ENCODE peak calls at places on chromosomes 12 and 14, in five cellular contexts. R, J, I, L and M are unnamed samples.

GRCh38 chr12:10016881-10017280 is 6.5 kb downstream of the CLEC12B start:
- DNase-seq in L (peak), R (no peak), I (no peak), J (no peak), M (peak)

GRCh38 chr12:69824956-69825355 is at the start of gene MYRFL:
- DNase-seq in L (no peak), R (no peak), J (no peak), I (no peak), M (no peak)

GRCh38 chr12:6559500-6559899 is 3.7 kb upstream of the IFFO1 start:
- DNase-seq in R (no peak), I (no peak), J (no peak), L (no peak), M (no peak)

GRCh38 chr14:53932966-53933365 is 23.7 kb downstream of the BMP4 start:
- DNase-seq in I (no peak), L (no peak), J (no peak), R (no peak), M (no peak)

GRCh38 chr14:92471919-92472318 is 41.7 kb upstream of the RIN3 start:
- DNase-seq in L (peak), R (no peak), J (no peak), I (no peak), M (no peak)

GRCh38 chr12:13193403-13194100 is 3.0 kb upstream of the EMP1 start:
- DNase-seq in I (no peak), L (no peak), J (no peak), R (no peak), M (peak)

GRCh38 chr12:13371367-13371766 is 174.8 kb downstream of the EMP1 start:
- DNase-seq in R (no peak), J (no peak), L (no peak), I (no peak), M (no peak)

GRCh38 chr12:47377414-47378221 is 297.9 kb upstream of the AMIGO2 start:
- DNase-seq in I (no peak), R (no peak), L (peak), J (peak), M (peak)

GRCh38 chr12:106892075-106892474 is 63.6 kb upstream of the TMEM263 start:
- DNase-seq in I (no peak), J (no peak), L (no peak), R (no peak), M (no peak)

GRCh38 chr14:78142994-78143393 is 27.2 kb upstream of the NRXN3 start:
- DNase-seq in I (no peak), R (no peak), J (no peak), L (no peak), M (no peak)

GRCh38 chr14:96380735-96381134 is 11.2 kb upstream of the AK7 start:
- DNase-seq in I (no peak), J (no peak), L (no peak), R (no peak), M (no peak)

GRCh38 chr12:84696281-84696680 is 216.3 kb downstream of the SLC6A15 start:
- DNase-seq in I (no peak), R (no peak), L (no peak), J (no peak), M (no peak)

GRCh38 chr12:6200266-6201198 is at the start of gene CD9:
- DNase-seq in J (peak), R (peak), I (peak), L (no peak), M (peak)

GRCh38 chr12:1529862-1530591 is 64.4 kb downstream of the FBXL14 start:
- DNase-seq in R (peak), I (peak), L (no peak), J (no peak), M (no peak)

GRCh38 chr14:104647467-104648063 is 41.9 kb upstream of the INF2 start:
- DNase-seq in I (no peak), J (no peak), L (no peak), R (no peak), M (no peak)

GRCh38 chr14:61528591-61529021 is 166.7 kb upstream of the HIF1A start:
- DNase-seq in L (peak), J (no peak), R (no peak), I (no peak), M (no peak)

GRCh38 chr12:118714051-118714460 is 267.3 kb upstream of the SRRM4 start:
- DNase-seq in J (peak), L (no peak), I (no peak), R (peak), M (peak)

GRCh38 chr14:82694820-82695219 is 1161.2 kb upstream of the SEL1L start:
- DNase-seq in L (no peak), J (no peak), I (no peak), R (no peak), M (no peak)

GRCh38 chr14:56423591-56423991 is 156.0 kb upstream of the TMEM260 start:
- DNase-seq in J (no peak), L (peak), I (no peak), R (no peak), M (peak)

DNA sequence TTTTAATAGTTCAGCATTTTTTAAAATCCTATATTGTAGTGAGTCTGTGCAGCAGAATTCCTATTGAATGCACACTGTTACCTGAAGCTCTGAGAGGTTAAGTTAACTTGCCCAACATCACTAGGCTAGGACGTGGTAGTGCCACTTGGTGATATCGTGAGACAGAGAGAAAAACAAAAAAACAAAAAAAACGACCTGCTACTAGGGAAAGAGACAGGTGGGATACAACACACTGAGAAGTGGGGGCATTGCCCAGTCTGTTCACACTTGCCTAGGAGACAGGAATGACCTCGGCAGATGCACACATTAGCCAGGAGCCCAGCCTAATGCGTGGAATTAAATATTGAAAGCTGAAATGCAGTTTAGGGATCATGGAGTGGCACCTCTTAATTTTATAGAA is 129.7 kb upstream of the CCND2 start:
- DNase-seq in R (no peak), L (no peak), J (no peak), I (no peak), M (no peak)
- TF ChIP-seq CTCF in R (no peak), L (no peak), J (no peak), I (no peak), M (peak)

GRCh38 chr12:113098428-113099028 is 37.0 kb downstream of the RASAL1 start:
- DNase-seq in L (peak), I (peak), R (peak), J (peak), M (peak)

GRCh38 chr12:113097716-113098427 is 37.7 kb downstream of the RASAL1 start:
- DNase-seq in J (peak), L (no peak), I (no peak), R (peak), M (no peak)

GRCh38 chr12:113099364-113099763 is 36.2 kb downstream of the RASAL1 start:
- DNase-seq in J (no peak), I (no peak), L (no peak), R (no peak), M (no peak)

GRCh38 chr12:113101751-113102150 is 33.8 kb downstream of the RASAL1 start:
- DNase-seq in L (no peak), R (no peak), J (no peak), I (no peak), M (no peak)

DNA sequence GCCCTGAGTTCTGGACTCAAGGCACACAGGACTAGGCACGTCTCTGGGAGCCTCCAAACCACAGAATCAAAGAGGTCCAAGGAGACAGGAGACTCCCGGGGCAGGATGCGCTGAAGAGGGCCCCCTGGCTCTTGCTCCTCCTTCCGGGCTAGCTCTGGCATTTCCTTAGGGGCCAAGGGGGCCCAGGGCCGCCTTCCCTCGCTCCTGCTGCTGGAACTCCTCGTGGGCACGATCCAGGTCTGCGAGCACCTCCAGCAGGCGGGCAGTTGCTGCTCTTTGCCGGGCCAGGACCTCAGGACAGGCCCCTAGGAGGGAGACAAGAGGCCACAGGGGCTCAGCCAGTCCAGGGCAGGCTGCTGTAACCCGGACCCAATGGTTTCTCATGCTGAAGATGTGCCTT is 35.8 kb downstream of the RASAL1 start:
- DNase-seq in J (no peak), I (no peak), R (no peak), L (no peak), M (no peak)
- H3K27ac ChIP-seq in J (no peak), I (no peak), R (no peak), L (no peak), M (no peak)

DNA sequence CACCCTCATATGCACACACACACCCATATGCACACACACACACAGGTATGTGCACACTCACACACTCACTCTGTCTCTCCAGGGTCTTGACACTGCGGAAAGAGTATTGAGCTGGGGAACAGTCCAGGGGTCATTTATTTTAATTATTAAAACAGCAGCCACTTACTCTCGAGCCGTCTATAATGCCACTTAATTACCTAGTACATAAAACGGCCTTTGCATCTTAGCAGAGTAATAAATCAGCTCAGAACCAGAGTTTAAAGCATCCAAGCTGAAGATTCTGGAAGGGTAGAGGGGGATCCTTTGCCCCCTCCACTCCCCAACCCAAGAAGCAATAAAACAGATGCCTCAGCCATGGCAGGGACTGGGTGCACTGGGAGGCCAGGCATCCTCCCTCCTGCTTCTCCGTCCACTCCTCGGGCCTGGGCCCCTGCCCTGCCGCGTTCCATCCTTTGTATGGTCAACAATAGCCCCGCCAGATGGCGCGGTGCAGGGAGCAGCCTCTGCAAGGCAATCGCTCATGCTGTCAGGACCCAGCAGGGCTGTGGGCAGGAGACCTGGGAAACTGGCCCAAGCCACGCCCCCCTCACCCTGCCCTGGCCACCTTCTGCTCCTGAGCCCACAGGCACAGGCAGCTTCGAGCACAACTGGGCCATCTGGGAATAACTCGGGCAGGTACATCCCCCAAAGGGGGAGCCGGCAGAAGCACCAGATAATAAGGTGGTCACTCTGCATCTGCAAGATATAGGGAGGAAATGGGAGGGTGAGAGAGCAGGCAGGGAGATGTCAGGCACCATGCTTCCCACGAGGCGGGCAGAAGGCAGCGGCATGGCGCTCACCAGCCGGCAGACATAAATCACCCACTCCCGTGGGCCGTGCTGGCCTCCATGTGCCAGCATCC is 40.9 kb downstream of the CCDC85C start:
- DNase-seq in L (peak), I (peak), R (peak), J (peak), M (no peak)
- TF ChIP-seq CTCF in L (peak), I (peak), R (peak), J (peak), M (no peak)

DNA sequence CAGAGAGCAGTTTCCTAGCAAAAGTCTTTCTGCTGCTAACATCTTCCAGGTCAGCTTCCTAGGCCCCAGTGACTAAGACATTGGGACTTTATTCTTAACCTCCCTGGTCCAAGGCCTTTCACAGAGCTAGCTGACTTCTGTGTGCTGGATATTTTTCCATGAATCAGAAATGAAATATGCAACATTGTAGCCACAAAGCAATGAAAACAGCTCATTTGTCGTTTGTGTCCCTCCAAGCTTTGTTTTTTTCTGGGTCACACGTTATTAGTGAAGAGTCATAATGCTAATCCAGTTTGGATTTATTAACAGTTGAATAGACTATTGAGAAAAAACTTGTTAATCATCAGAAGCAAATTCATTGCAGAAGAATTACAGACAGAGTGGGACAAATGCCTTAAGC is 82.4 kb downstream of the ARF6 start:
- DNase-seq in R (no peak), I (no peak), J (no peak), L (peak), M (no peak)
- H3K27ac ChIP-seq in R (peak), I (no peak), J (no peak), L (peak), M (no peak)

GRCh38 chr12:22231078-22231477 is 103.4 kb downstream of the ST8SIA1 start:
- DNase-seq in L (no peak), I (no peak), J (no peak), R (no peak), M (no peak)
- TF ChIP-seq CTCF in L (no peak), I (no peak), J (no peak), R (no peak), M (no peak)

DNA sequence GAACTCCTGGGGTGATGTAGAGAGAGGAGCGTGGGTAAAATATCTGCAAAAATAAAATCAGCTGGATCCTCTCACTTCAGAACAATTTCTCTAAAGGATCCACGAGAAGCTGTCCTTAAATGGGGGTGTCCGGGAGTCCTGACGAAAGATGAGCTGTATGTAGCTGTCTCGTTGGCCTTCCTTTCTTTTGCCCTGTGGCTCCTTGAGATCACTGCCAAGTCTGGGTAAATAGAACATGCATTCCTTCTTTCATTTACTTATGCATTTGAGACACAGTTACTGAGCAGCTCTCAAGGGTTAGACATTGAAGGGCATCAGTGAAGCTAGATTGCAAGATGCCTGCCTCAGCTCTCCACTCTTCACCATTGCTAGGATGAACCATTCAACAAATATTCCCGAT is 35.2 kb upstream of the TXNRD1 start:
- DNase-seq in R (no peak), J (no peak), L (peak), I (no peak), M (no peak)
- H3K27ac ChIP-seq in R (no peak), J (no peak), L (no peak), I (no peak), M (no peak)

DNA sequence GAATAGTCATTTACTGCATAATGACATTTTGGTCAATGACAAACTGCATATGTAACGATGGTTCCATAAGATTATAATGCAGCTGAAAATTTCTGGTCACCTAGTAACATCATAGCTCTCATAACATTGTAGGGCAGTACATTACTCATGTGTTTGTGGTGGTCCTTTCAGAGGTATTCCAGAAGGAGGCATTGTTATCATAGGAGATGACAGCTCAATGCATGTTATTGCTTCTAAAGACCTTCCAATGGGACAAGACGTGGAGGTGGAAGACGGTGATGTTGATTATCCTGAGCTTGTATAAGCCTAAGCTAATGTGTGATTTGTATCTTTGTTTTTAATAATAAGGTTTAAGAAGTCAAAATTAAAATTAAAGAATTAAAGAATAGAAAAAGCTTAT is 43.8 kb upstream of the TSPAN11 start:
- DNase-seq in R (no peak), J (no peak), L (no peak), I (no peak), M (peak)
- TF ChIP-seq CTCF in R (peak), J (no peak), L (peak), I (no peak), M (peak)

GRCh38 chr12:4134833-4135597 is 138.5 kb upstream of the CCND2 start:
- DNase-seq in J (no peak), L (no peak), R (no peak), I (no peak), M (no peak)

GRCh38 chr12:4137015-4137414 is 136.5 kb upstream of the CCND2 start:
- DNase-seq in R (no peak), J (no peak), L (no peak), I (no peak), M (no peak)

GRCh38 chr12:4133029-4133428 is 140.5 kb upstream of the CCND2 start:
- DNase-seq in J (no peak), L (no peak), R (no peak), I (no peak), M (no peak)

GRCh38 chr12:4133636-4134433 is 139.7 kb upstream of the CCND2 start:
- DNase-seq in I (no peak), R (no peak), J (no peak), L (no peak), M (no peak)

DNA sequence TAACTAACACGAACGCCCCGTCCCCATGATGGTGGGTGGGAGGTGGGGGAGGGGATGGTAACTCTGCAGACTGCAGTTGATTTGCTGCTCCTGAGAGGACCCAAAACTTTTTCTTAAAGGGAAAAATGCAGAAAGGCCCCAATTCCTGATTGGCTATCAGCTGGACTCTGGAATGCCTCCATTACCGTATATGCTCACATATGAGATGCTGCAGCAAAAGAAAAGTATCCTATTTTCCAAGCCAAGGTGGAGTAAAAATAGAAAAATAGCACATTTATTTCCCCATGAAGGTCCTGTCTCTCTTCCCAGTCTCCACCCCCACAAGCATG is 139.2 kb upstream of the CCND2 start:
- DNase-seq in J (no peak), R (no peak), I (no peak), L (no peak), M (no peak)
- H3K27ac ChIP-seq in J (no peak), R (no peak), I (no peak), L (no peak), M (no peak)

DNA sequence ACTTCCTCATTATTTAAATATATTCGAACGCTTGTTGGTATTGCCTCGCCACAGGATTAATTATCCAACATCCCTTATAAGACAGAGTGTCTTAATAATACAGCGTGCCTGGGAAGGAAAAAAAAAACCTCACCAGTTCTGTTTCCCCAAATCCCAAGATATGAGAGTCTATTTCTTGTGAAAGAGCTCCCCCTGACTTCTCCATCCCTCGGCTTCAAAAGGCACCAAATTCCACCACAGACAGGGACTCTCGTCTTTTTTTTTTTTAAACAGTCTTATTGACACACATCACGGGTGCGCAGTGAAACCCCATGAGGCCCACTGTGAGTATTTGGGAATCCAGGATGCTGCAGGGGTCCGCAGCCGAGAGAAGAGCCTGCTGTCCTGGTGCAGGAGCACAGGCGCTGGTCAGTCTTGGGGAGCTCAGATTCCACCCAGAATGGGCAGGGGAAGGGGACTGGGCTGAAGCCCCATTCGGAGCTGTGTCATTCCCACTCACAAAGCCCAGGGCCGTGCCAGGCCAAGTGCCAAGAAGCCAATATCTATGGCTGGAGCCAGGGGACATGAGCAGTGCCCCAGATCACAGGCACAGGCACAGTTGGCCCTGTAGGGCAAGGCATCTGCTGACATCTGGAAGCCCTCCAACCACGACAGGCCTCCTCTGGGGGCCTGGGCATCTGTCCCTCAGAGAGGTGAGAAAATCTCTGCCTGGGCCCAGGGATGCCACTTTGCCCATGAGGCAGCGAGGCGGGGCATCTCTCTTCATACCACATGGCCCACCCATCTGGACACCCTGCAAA is 71.9 kb downstream of the BCL11B start:
- DNase-seq in I (no peak), J (no peak), L (no peak), R (no peak), M (peak)
- TF ChIP-seq CTCF in I (no peak), J (no peak), L (peak), R (no peak), M (peak)